ENCODE peak calls at places on chromosomes 11 and 22, in five cellular contexts. U, N, Z, A and H are unnamed samples. For H3K4me1 and H3K36me3, the result is how much of the 10 kb centered on the place peaks cover.

GRCh38 chr22:46484861-46485595 is 52.4 kb downstream of the CELSR1 start:
- DNase-seq in U (no peak), N (no peak), Z (no peak), A (no peak), H (no peak)

GRCh38 chr11:64720640-64721358 is 2.2 kb downstream of the NRXN2 start:
- DNase-seq in U (peak), N (no peak), Z (no peak), A (peak), H (no peak)

GRCh38 chr11:84345597-84345996 is 1059.4 kb upstream of the CCDC90B start:
- DNase-seq in U (no peak), N (no peak), Z (no peak), A (no peak), H (no peak)

GRCh38 chr11:49995559-49995958 is 13.2 kb upstream of the OR4C12 start:
- DNase-seq in U (no peak), N (no peak), Z (no peak), A (no peak), H (peak)

GRCh38 chr11:107505667-107506066 is 48.0 kb upstream of the CWF19L2 start:
- DNase-seq in U (no peak), N (no peak), Z (no peak), A (no peak), H (no peak)

GRCh38 chr11:3637201-3637600 is 4.6 kb downstream of the ART5 start:
- DNase-seq in U (no peak), N (no peak), Z (no peak), A (no peak), H (no peak)

GRCh38 chr11:92383430-92383829 is 158.8 kb downstream of the FAT3 start:
- DNase-seq in U (no peak), N (no peak), Z (no peak), A (no peak), H (peak)

GRCh38 chr22:23767673-23768548 is at the start of gene CHCHD10:
- DNase-seq in U (peak), N (peak), Z (peak), A (peak), H (peak)

GRCh38 chr11:15286465-15286864 is 171.7 kb downstream of the INSC start:
- DNase-seq in U (no peak), N (no peak), Z (no peak), A (no peak), H (no peak)

GRCh38 chr11:95715777-95716241 is 73.8 kb downstream of the FAM76B start:
- DNase-seq in U (no peak), N (no peak), Z (no peak), A (no peak), H (peak)

GRCh38 chr11:7688238-7688826 is 15.0 kb upstream of the CYB5R2 start:
- DNase-seq in U (no peak), N (no peak), Z (no peak), A (no peak), H (peak)

GRCh38 chr22:37525073-37525745 is 6.0 kb upstream of the CARD10 start:
- DNase-seq in U (no peak), N (no peak), Z (no peak), A (no peak), H (peak)

GRCh38 chr22:46574993-46575914 is 37.8 kb upstream of the CELSR1 start:
- DNase-seq in U (peak), N (no peak), Z (peak), A (no peak), H (peak)

GRCh38 chr22:47169801-47170140 is 407.3 kb downstream of the TBC1D22A start:
- DNase-seq in U (peak), N (no peak), Z (no peak), A (peak), H (no peak)

GRCh38 chr22:38741576-38741975 is 14.2 kb downstream of the SUN2 start:
- DNase-seq in U (no peak), N (no peak), Z (no peak), A (no peak), H (no peak)

GRCh38 chr11:47189100-47189834 is 3.0 kb upstream of the PACSIN3 start:
- DNase-seq in U (no peak), N (no peak), Z (no peak), A (no peak), H (peak)

GRCh38 chr11:108781921-108782320 is 117.1 kb downstream of the DDX10 start:
- DNase-seq in U (no peak), N (no peak), Z (no peak), A (no peak), H (no peak)

GRCh38 chr11:17161515-17161914 is 46.3 kb downstream of the PIK3C2A start:
- DNase-seq in U (no peak), N (no peak), Z (no peak), A (no peak), H (no peak)

GRCh38 chr11:102560555-102561011 is 30.0 kb upstream of the MMP7 start:
- DNase-seq in U (no peak), N (peak), Z (no peak), A (no peak), H (no peak)

GRCh38 chr22:36022162-36022561 is 6.5 kb downstream of the RBFOX2 start:
- DNase-seq in U (no peak), N (no peak), Z (no peak), A (no peak), H (peak)

DNA sequence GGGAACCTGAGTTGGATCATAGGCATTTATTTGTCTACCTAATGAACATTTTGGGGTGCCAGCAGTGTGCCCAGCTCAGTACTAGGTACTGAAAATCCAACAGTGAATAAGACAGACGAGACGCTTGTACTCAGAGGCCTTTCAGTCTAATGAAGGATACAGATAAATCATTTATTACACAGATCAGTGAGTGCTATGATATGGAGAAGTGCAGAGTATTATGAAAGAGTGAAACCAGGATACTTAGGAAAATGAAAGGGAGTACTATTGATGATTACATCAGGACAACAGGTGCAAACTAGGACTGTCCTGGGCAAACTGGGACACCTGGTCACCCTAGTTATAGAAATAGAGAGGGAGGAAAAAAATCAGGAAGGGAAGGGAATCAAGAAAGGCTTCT is 207.5 kb upstream of the NCAM1 start:
- DNase-seq in U (no peak), N (no peak), Z (no peak), A (no peak), H (no peak)
- H3K4me1 ChIP-seq in U (under half), N (under half), Z (under half), A (under half), H (under half)

GRCh38 chr11:73121692-73122091 is 20.4 kb downstream of the FCHSD2 start:
- DNase-seq in U (no peak), N (no peak), Z (no peak), A (no peak), H (no peak)
- H3K27ac ChIP-seq in U (no peak), N (no peak), Z (no peak), A (no peak), H (no peak)

GRCh38 chr22:41257696-41258095 is 17.0 kb upstream of the CHADL start:
- DNase-seq in U (no peak), N (no peak), Z (no peak), A (no peak), H (no peak)
- H3K36me3 ChIP-seq in U (half or more), N (half or more), Z (under half), A (under half), H (half or more)

DNA sequence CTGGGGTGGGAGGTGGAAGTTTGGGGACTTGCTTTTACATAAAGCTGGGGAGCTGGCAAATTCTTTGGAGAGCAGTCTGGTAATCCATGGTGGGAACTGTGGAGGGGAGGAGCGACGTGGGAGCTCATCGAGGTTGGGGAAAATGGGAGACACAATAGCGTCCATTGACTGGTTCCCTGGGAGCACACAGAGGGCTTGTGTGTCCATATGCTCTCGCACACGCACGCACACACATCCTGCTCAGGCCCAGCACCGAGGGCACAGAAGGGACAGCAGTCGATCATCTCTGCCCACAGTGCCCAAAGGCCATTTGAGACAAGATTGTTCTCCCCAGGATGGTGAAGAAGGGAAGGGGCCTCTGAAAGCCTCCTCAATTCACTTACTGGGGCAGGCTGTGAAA is 53.7 kb downstream of the FBXO7 start:
- DNase-seq in U (no peak), N (no peak), Z (no peak), A (no peak), H (no peak)
- H3K4me1 ChIP-seq in U (under half), N (under half), Z (under half), A (under half), H (under half)

GRCh38 chr11:63680842-63681207 is 475 bp upstream of the RTN3 start:
- DNase-seq in U (no peak), N (no peak), Z (no peak), A (no peak), H (no peak)
- H3K27ac ChIP-seq in U (peak), N (peak), Z (no peak), A (peak), H (peak)

GRCh38 chr22:31461699-31462098 is 27.9 kb downstream of the EIF4ENIF1 start:
- DNase-seq in U (no peak), N (no peak), Z (no peak), A (no peak), H (no peak)
- H3K36me3 ChIP-seq in U (half or more), N (under half), Z (under half), A (under half), H (under half)

GRCh38 chr11:2379471-2380174 is 2.5 kb downstream of the CD81 start:
- DNase-seq in U (no peak), N (no peak), Z (peak), A (peak), H (no peak)

GRCh38 chr11:2378527-2379210 is 1.6 kb downstream of the CD81 start:
- DNase-seq in U (no peak), N (no peak), Z (peak), A (peak), H (peak)

GRCh38 chr11:2375964-2376551 is 1.1 kb upstream of the CD81 start:
- DNase-seq in U (peak), N (no peak), Z (no peak), A (no peak), H (no peak)

GRCh38 chr11:2376751-2377451 is at the start of gene CD81:
- DNase-seq in U (peak), N (peak), Z (peak), A (peak), H (peak)

GRCh38 chr11:2377511-2378443 is 667 bp downstream of the CD81 start:
- DNase-seq in U (peak), N (peak), Z (peak), A (peak), H (peak)
- H3K4me1 ChIP-seq in U (under half), N (under half), Z (half or more), A (under half), H (under half)